ENCODE peak calls at places on chromosomes 4 and X, in seven cellular contexts. D is GM12864; M is cortex of kidney; X is activated T-helper 9 cell treated with anti-CD3 and anti-CD28 coated beads, Interleukin-2, amount 50 U/mL, for 16 hours; F is cardiac fibroblast; H is left lung; B is stimulated activated CD4-positive, alpha-beta T cell treated with anti-CD3 and anti-CD28 coated beads, TNF-alpha, amount 100 ng/mL, for 4 hours. A is an unnamed sample.
A peak's percentile ranks its signal among the peaks of the same experiment; 100 is the strongest.

GRCh38 chr4:53763813-53764597 is 172.7 kb upstream of the LNX1 start:
- DNase-seq in D (no peak), M (no peak), X (no peak), F (peak; percentile 80), H (no peak), B (no peak), A (no peak)

GRCh38 chrX:94493405-94493804 is 819.4 kb downstream of the FAM133A start:
- DNase-seq in D (no peak), M (no peak), X (no peak), F (no peak), H (no peak), B (no peak), A (no peak)

GRCh38 chr4:182093431-182093831 is 149.8 kb upstream of the TENM3 start:
- DNase-seq in D (no peak), M (no peak), X (no peak), F (no peak), H (no peak), B (no peak), A (peak; percentile 58)

GRCh38 chrX:135596495-135596894 is 76.0 kb downstream of the INTS6L start:
- DNase-seq in D (no peak), M (no peak), X (peak; percentile 15), F (peak; percentile 29), H (peak; percentile 35), B (peak; percentile 4), A (peak; percentile 57)

GRCh38 chrX:11190745-11191510 is 79.8 kb downstream of the HCCS start:
- DNase-seq in D (no peak), M (no peak), X (no peak), F (no peak), H (no peak), B (no peak), A (peak; percentile 69)

GRCh38 chr4:122896270-122896669 is 26.1 kb downstream of the NUDT6 start:
- DNase-seq in D (no peak), M (no peak), X (no peak), F (no peak), H (no peak), B (no peak), A (no peak)

GRCh38 chr4:86870442-86871069 is 21.4 kb upstream of the SLC10A6 start:
- DNase-seq in D (no peak), M (no peak), X (no peak), F (no peak), H (no peak), B (no peak), A (no peak)

GRCh38 chr4:71974681-71975080 is 57.1 kb upstream of the NPFFR2 start:
- DNase-seq in D (no peak), M (no peak), X (no peak), F (peak; percentile 31), H (no peak), B (no peak), A (peak; percentile 74)

A was measured in islet precursor cell.